ENCODE peak calls at places on chromosomes 6 and 20, in nine cellular contexts. I, M, H, W, R, G, B, E and D are unnamed samples.

GRCh38 chr20:2663887-2664719 is at the start of gene IDH3B:
- DNase-seq in W (peak; percentile 92), B (peak; percentile 89), R (peak; percentile 99), E (peak; percentile 65), I (peak; percentile 92), G (peak; percentile 92), M (peak; percentile 78), H (peak; percentile 93), D (no peak)

GRCh38 chr6:168034537-168034936 is 37.1 kb downstream of the KIF25 start:
- DNase-seq in B (no peak), I (no peak), H (peak; percentile 43), G (no peak), E (no peak), M (no peak), R (no peak), W (no peak), D (no peak)

GRCh38 chr6:44696099-44696498 is 308.6 kb downstream of the CDC5L start:
- DNase-seq in B (no peak), E (no peak), G (no peak), I (no peak), M (no peak), H (no peak), R (no peak), W (peak; percentile 43), D (no peak)

GRCh38 chr6:26383624-26384417 is 913 bp downstream of the BTN2A2 start:
- DNase-seq in I (no peak), H (peak; percentile 55), M (no peak), W (peak; percentile 75), E (no peak), G (no peak), R (no peak), B (no peak), D (no peak)

GRCh38 chr6:90295854-90296345 is 743 bp downstream of the BACH2 start:
- DNase-seq in R (no peak), H (peak; percentile 75), W (peak; percentile 45), E (peak; percentile 50), B (peak; percentile 50), I (peak; percentile 47), G (peak; percentile 56), M (no peak), D (no peak)

GRCh38 chr6:136103101-136103688 is 146.9 kb downstream of the MTFR2 start:
- DNase-seq in M (no peak), G (no peak), B (no peak), E (no peak), I (no peak), H (no peak), W (no peak), R (no peak), D (no peak)

GRCh38 chr6:110363748-110364147 is 5.6 kb upstream of the METTL24 start:
- DNase-seq in G (no peak), M (no peak), H (no peak), B (no peak), I (no peak), R (no peak), E (no peak), W (no peak), D (no peak)

GRCh38 chr20:52564594-52564993 is 373.0 kb upstream of the ZFP64 start:
- DNase-seq in W (no peak), I (no peak), E (no peak), B (no peak), G (no peak), R (no peak), H (no peak), M (no peak), D (no peak)

GRCh38 chr20:12434672-12435071 is 517.0 kb downstream of the BTBD3 start:
- DNase-seq in R (no peak), E (no peak), M (no peak), G (no peak), I (no peak), W (no peak), H (no peak), B (no peak), D (no peak)